ENCODE peak calls at places on chromosome 1, in seven cellular contexts. I is fibroblast of lung, K is HL-60, B is ascending aorta, A is cardiac fibroblast, N is A549, E is breast epithelium. Y is an unnamed sample.

GRCh38 chr1:112393634-112393976 is 2.4 kb upstream of the CTTNBP2NL start:
- DNase-seq in A (peak), I (peak), K (no peak), E (no peak), B (peak), N (no peak), Y (no peak)

GRCh38 chr1:64231153-64231552 is 27.7 kb downstream of the UBE2U start:
- DNase-seq in K (no peak), N (no peak), E (no peak), I (peak), A (no peak), B (no peak), Y (no peak)

GRCh38 chr1:183585038-183585437 is 5.2 kb downstream of the NCF2 start:
- DNase-seq in K (no peak), A (no peak), B (peak), E (no peak), N (peak), I (no peak), Y (no peak)

GRCh38 chr1:163876546-163876945 is 554.8 kb downstream of the NUF2 start:
- DNase-seq in K (no peak), B (no peak), A (peak), E (no peak), N (no peak), I (peak), Y (no peak)

GRCh38 chr1:5743435-5744095 is 248.7 kb downstream of the NPHP4 start:
- DNase-seq in E (no peak), I (no peak), N (no peak), B (no peak), K (no peak), A (no peak), Y (no peak)

GRCh38 chr1:9417695-9418094 is 121.6 kb upstream of the SLC25A33 start:
- DNase-seq in B (no peak), I (no peak), N (no peak), A (no peak), K (no peak), E (no peak), Y (no peak)

GRCh38 chr1:230891413-230891812 is 23.1 kb upstream of the C1orf198 start:
- DNase-seq in E (no peak), N (no peak), B (no peak), I (no peak), K (no peak), A (peak), Y (no peak)

GRCh38 chr1:232831895-232832294 is 26.7 kb downstream of the MAP10 start:
- DNase-seq in B (no peak), E (no peak), N (no peak), K (no peak), A (no peak), I (no peak), Y (no peak)

GRCh38 chr1:19430121-19431068 is 54.9 kb downstream of the CAPZB start:
- DNase-seq in N (peak), K (no peak), A (peak), B (no peak), I (peak), E (no peak), Y (no peak)

GRCh38 chr1:61318319-61319125 is 236.2 kb downstream of the NFIA start:
- DNase-seq in E (no peak), N (no peak), A (peak), K (no peak), I (peak), B (peak), Y (peak)

GRCh38 chr1:53340660-53341520 is 13.0 kb upstream of the LRP8 start:
- DNase-seq in E (no peak), N (no peak), I (no peak), A (no peak), K (no peak), B (peak), Y (no peak)

GRCh38 chr1:88647749-88648415 is 36.2 kb upstream of the PKN2 start:
- DNase-seq in N (no peak), K (no peak), I (no peak), E (peak), B (no peak), A (no peak), Y (no peak)

GRCh38 chr1:108811611-108812010 is 45.3 kb downstream of the AKNAD1 start:
- DNase-seq in A (no peak), B (no peak), E (no peak), I (no peak), N (no peak), K (no peak), Y (no peak)

GRCh38 chr1:27519341-27520258 is 29.6 kb upstream of the WASF2 start:
- DNase-seq in B (no peak), A (no peak), I (no peak), N (no peak), E (no peak), K (no peak), Y (no peak)

GRCh38 chr1:53237638-53238037 is 680 bp downstream of the MAGOH start:
- DNase-seq in N (no peak), E (no peak), B (no peak), K (no peak), I (no peak), A (no peak), Y (no peak)

GRCh38 chr1:78122389-78122788 is 76.6 kb downstream of the GIPC2 start:
- DNase-seq in K (no peak), E (no peak), I (no peak), N (no peak), B (no peak), A (no peak), Y (no peak)

GRCh38 chr1:119279441-119280415 is 88.9 kb upstream of the HAO2 start:
- DNase-seq in N (peak), K (no peak), B (no peak), I (peak), E (peak), A (peak), Y (no peak)

GRCh38 chr1:119275930-119276215 is 92.7 kb upstream of the HAO2 start:
- DNase-seq in A (no peak), I (no peak), K (no peak), B (no peak), E (no peak), N (no peak), Y (no peak)

GRCh38 chr1:119276558-119276957 is 92.0 kb upstream of the HAO2 start:
- DNase-seq in A (no peak), E (no peak), N (peak), B (no peak), K (no peak), I (no peak), Y (no peak)

DNA sequence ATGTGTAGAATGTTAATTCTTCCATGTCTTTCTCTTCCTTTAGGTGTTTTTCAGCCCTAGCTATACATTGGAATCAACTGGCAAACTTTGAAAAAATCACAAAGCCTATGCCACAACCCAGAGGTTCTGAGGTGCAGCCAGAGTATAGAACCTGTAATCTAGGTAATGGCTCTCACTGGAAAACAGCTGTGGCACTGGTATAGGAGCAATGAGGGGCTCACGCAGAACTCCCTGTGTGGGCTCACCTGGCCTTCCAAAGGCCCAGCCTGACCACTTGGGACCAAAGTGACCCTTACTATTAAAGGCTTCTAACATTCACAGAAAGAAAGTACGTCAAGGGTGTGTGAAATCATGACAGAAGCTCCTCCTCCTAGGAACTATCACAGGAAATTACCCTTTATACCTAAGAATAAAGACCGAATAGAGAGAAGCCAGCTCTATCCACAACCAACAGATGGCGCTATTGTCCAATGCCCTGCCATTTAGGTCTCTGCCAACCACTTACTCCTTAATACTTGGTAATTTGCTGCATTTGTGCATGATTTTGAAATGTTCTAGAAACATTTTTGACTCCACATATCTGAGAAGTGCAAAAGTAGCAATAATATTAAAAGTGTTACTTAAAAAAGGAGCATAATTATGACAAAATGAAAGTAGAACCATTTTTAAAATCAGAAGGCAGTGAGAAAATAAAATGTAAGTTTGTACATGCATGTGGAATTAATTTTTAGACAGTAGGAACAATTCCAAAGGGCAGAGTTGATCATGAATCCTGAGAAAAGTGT is 93.2 kb upstream of the HAO2 start:
- DNase-seq in K (peak), B (no peak), N (peak), I (peak), A (peak), E (no peak), Y (peak)
- TF ChIP-seq CTCF in K (peak), B (no peak), N (peak), I (peak), A (peak), E (peak), Y (peak)

DNA sequence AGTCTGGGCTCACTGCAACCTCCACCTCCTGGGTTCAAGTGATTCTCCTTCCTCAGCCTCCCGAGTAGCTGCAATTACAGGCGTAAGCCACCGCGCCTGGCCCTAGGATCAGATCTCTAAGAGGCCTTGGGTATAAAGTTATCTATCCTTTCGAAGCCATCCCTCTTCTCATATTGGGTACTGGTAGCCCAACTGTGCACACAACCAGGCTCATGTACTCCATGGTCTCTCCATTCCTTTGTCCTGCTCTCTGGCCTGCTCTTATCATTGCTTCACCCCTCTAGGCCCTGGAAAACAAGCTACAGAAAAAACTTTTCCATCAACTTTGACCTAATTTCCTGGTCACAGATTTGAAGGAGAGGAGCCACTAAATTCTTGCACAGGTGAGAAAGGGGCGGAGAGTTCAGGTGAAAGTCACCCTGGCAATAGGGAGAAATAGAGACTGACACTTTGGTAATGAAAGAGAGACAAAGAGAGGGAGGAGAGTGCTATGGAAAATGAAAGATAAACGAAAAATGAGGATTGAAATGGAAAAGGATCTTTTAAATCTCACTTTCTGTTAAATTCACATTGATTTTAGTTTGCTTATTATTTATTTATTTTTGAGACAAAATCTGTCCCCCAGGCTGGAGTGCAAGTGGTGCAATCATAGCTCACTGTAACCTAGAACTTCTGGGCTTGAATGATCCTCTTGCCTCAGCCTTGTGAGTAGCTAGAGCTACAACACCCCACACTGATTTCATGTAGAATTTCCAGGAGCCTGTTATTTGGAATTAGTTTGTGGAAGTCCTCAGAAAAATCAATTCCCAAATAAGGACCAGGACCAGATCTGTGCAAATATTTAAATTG is 5.9 kb downstream of the TXNIP start:
- DNase-seq in E (no peak), B (peak), A (no peak), N (no peak), I (no peak), K (no peak), Y (no peak)
- H3K4me3 ChIP-seq in E (no peak), B (no peak), A (no peak), N (no peak), I (no peak), K (no peak), Y (no peak)

GRCh38 chr1:192732787-192733186 is 76.1 kb upstream of the RGS2 start:
- DNase-seq in N (peak), A (no peak), E (no peak), K (peak), B (no peak), I (no peak), Y (no peak)
- TF ChIP-seq CTCF in N (no peak), A (peak), E (no peak), K (no peak), B (no peak), I (peak), Y (peak)

DNA sequence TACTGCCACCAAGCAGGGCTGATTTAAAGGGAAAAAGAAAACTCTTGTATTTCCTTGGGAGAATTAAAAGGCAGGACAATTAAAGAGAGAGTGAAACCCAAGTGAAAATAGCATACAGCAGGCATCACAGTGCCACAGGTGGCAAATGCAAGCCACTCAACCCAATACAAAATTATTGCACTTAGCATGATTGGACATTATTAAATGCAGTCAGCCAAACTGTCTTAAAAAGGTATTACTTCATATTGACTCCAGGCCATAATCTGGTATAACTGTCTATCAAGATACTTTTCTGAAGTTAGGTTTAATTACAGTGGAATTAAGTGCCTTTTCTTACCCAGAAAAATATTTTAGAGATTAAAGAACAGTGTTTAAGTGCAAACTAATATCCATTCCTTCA is 15.4 kb downstream of the SLC30A10 start:
- DNase-seq in B (no peak), N (no peak), A (no peak), K (no peak), E (no peak), I (no peak), Y (no peak)
- H3K4me3 ChIP-seq in B (no peak), N (no peak), A (no peak), K (no peak), E (no peak), I (no peak), Y (no peak)

DNA sequence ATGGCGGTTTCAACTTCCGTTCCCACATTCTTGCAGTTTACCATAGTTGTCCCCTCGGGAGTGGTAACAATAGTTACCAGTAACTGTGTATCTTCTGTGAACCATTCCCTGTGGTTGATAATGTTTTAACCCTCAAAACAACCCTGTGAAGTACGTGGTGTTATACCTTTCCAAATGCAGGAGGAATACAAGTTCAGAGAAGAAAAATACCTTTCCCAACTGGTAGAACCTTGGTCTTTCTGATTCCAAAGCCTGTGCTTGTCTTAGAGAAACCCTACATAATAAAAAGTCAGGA is 789 bp downstream of the BTF3L4 start:
- DNase-seq in K (no peak), B (no peak), A (peak), E (no peak), N (no peak), I (no peak), Y (no peak)
- TF ChIP-seq CTCF in K (no peak), B (no peak), A (no peak), E (no peak), N (no peak), I (no peak), Y (no peak)

GRCh38 chr1:83087851-83088250 is 911.1 kb downstream of the TTLL7 start:
- DNase-seq in E (no peak), A (no peak), N (no peak), I (no peak), K (no peak), B (no peak), Y (no peak)
- H3K4me3 ChIP-seq in E (no peak), A (no peak), N (no peak), I (no peak), K (no peak), B (no peak), Y (no peak)

Y was measured in GM12864.